ENCODE peak calls at places on chromosomes 6 and 20, in eight cellular contexts. U is ovary; Q is heart right ventricle; D is heart left ventricle; M is CD4-positive, alpha-beta memory T cell; F is left ventricle myocardium inferior; S is left lung; E is MM.1S. I is an unnamed sample.

GRCh38 chr6:145705561-145705960 is 29.8 kb downstream of the EPM2A start:
- DNase-seq in F (no peak), U (no peak), E (no peak), S (no peak), Q (no peak), D (no peak), M (no peak), I (no peak)

GRCh38 chr20:17680128-17680835 is 1.8 kb downstream of the RRBP1 start:
- DNase-seq in Q (peak; percentile 42), M (no peak), F (peak; percentile 43), S (peak; percentile 81), U (peak; percentile 56), E (no peak), D (peak; percentile 67), I (peak; percentile 78)

GRCh38 chr20:5261763-5262162 is 55.0 kb downstream of the PROKR2 start:
- DNase-seq in S (no peak), M (no peak), U (no peak), Q (no peak), D (no peak), F (no peak), E (no peak), I (no peak)

GRCh38 chr6:95581073-95581472 is 3.7 kb downstream of the MANEA start:
- DNase-seq in M (no peak), U (no peak), S (no peak), D (no peak), Q (no peak), F (no peak), E (no peak), I (no peak)

GRCh38 chr6:154602708-154603107 is 92.2 kb upstream of the CNKSR3 start:
- DNase-seq in E (no peak), S (no peak), F (no peak), Q (no peak), D (no peak), U (no peak), M (no peak), I (no peak)

GRCh38 chr6:137783640-137784198 is 83.3 kb upstream of the TNFAIP3 start:
- DNase-seq in F (no peak), D (no peak), U (no peak), S (no peak), M (no peak), Q (no peak), E (no peak), I (no peak)

GRCh38 chr20:59526242-59527225 is 77.8 kb upstream of the PHACTR3 start:
- DNase-seq in U (no peak), S (peak; percentile 62), M (no peak), Q (no peak), E (no peak), D (no peak), F (no peak), I (no peak)

GRCh38 chr6:159217595-159218275 is 48.5 kb downstream of the FNDC1 start:
- DNase-seq in S (peak; percentile 83), U (no peak), M (peak; percentile 0), F (no peak), Q (no peak), D (no peak), E (no peak), I (no peak)

GRCh38 chr6:6705061-6705425 is 116.5 kb downstream of the LY86 start:
- DNase-seq in D (no peak), E (no peak), U (no peak), F (no peak), M (no peak), Q (no peak), S (no peak), I (no peak)

GRCh38 chr6:17865243-17865642 is 122.2 kb downstream of the KIF13A start:
- DNase-seq in U (no peak), Q (peak; percentile 12), M (no peak), S (no peak), E (no peak), F (peak; percentile 18), D (peak; percentile 36), I (no peak)

GRCh38 chr6:109768485-109768884 is 77.4 kb downstream of the FIG4 start:
- DNase-seq in F (no peak), M (no peak), Q (no peak), U (no peak), E (no peak), S (no peak), D (no peak), I (no peak)

GRCh38 chr6:73774311-73774766 is 78.3 kb downstream of the CD109 start:
- DNase-seq in D (peak; percentile 68), E (no peak), U (no peak), M (no peak), Q (peak; percentile 19), S (no peak), F (peak; percentile 48), I (no peak)

GRCh38 chr6:168125429-168126001 is 46.5 kb upstream of the FRMD1 start:
- DNase-seq in Q (no peak), M (no peak), U (no peak), S (no peak), E (no peak), D (no peak), F (no peak), I (no peak)

GRCh38 chr6:125154184-125155135 is 887 bp downstream of the TPD52L1 start:
- DNase-seq in S (peak; percentile 82), E (no peak), U (peak; percentile 46), Q (peak; percentile 43), M (peak; percentile 25), D (peak; percentile 36), F (no peak), I (no peak)

GRCh38 chr20:61572312-61572711 is 320.3 kb downstream of the CDH4 start:
- DNase-seq in M (no peak), S (no peak), U (no peak), F (no peak), E (no peak), D (no peak), Q (no peak), I (no peak)

GRCh38 chr20:63027425-63028389 is 20.9 kb upstream of the BHLHE23 start:
- DNase-seq in S (peak; percentile 52), U (no peak), Q (peak; percentile 18), D (no peak), M (no peak), F (peak; percentile 10), E (no peak), I (no peak)

GRCh38 chr20:63024573-63025392 is 18.0 kb upstream of the BHLHE23 start:
- DNase-seq in Q (no peak), D (no peak), E (no peak), S (peak; percentile 42), M (no peak), F (peak; percentile 8), U (no peak), I (no peak)

GRCh38 chr20:63025534-63026331 is 19.0 kb upstream of the BHLHE23 start:
- DNase-seq in Q (peak; percentile 9), D (no peak), S (peak; percentile 71), U (peak; percentile 20), M (no peak), E (no peak), F (peak; percentile 11), I (no peak)

GRCh38 chr20:63028461-63028921 is 21.7 kb upstream of the BHLHE23 start:
- DNase-seq in U (no peak), S (peak; percentile 62), D (no peak), F (no peak), Q (peak; percentile 2), M (no peak), E (no peak), I (no peak)

GRCh38 chr20:63026582-63027424 is 20.0 kb upstream of the BHLHE23 start:
- DNase-seq in Q (peak; percentile 1), U (no peak), E (no peak), F (peak; percentile 5), D (no peak), S (peak; percentile 49), M (no peak), I (no peak)
- H3K27me3 ChIP-seq in Q (peaks cover 48% of the 10 kb centered on the region), U (no peaks in the 10 kb centered on the region), E (peaks cover 90% of the 10 kb centered on the region), F (peaks cover 98% of the 10 kb centered on the region), D (peaks cover 92% of the 10 kb centered on the region), S (peaks cover 50% of the 10 kb centered on the region), M (no peaks in the 10 kb centered on the region), I (peaks cover 8% of the 10 kb centered on the region)

DNA sequence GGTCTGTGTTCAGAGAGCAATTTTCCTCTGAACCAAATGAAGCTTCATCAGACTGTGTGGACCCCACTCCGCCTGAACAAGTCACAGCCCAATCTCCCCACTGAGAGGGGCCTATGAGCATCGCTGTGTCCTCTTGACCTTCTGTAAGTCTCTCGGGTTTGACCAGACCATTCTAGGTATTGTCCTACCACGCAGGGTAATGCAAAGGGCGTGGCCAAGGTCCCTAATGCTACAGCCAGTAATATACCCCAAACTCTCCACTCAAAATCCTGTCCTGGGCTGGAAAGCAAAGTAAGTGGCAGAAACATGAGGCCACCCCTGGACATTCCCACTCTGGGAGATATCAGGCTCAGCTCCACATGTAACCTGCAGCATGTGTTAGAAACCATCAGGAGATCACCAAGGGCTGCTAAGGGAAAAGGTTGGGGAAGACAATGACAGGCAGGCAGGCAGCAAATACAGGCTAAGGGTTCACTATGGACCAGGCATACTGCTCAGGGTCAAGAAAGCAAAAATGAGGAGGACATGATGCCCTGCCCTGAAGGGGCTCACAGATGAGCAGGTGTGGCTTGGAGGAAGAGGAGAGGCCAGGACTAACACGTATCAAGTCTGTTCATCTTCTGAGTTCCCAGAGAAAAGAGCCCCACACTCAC is 33.4 kb downstream of the MRPL14 start:
- DNase-seq in E (no peak), M (no peak), F (no peak), S (no peak), Q (no peak), D (no peak), U (no peak), I (no peak)
- H3K27ac ChIP-seq in E (no peak overlapping the region), M (no peak overlapping the region), F (no peak overlapping the region), S (no peak overlapping the region), Q (no peak overlapping the region), D (no peak overlapping the region), U (no peak overlapping the region), I (no peak overlapping the region)

DNA sequence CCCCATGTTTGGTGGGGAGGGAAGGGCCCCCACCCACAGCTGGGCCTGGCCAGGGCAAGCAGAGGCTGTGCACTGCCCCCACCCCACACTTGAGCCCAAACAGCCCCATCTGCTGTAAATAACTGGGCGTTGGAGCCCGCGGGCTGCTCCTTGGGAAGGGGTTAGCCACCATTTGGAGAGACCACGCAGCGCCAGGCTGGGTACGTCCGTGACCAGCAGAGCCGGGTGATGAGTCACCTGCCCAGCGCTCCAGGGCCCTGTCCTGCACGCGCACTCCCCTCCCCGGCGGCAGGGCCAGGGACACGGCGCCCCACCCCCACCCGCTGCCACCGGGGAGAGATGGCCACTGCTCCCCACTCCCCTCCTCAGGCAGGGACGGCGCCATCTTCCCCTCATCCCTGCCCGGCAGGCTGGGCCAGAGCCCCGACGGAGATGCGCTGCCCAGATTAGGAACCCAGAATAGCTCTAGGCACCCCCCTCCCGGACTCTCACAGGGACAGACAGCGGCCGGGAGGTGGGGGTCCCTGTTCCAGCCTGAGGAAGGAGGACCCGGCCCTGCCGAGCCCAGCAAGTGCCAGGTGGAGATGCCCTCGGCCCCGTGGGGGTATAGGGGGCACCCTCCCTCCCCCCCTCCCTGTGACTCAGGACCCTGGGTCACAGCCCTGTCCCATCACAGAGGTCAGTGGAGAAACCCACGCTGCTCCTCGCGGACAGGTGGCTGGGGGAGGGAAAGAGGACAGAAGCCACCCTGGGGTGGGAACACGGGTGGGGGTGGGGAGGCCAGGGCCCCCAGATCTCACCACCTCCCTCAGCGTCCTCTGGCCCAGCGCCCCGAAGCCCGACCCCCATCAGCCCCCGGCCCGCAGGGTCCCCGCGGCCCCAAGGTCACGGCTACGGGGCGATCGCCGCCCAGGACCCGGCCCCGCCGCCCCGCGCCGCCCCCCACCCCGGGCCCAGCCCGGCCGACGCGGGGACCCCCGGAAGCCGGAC is 642 bp downstream of the EEF1A2 start:
- DNase-seq in S (peak; percentile 84), M (no peak), D (peak; percentile 76), Q (peak; percentile 65), F (peak; percentile 68), U (no peak), E (no peak), I (no peak)
- H3K27me3 ChIP-seq in S (peaks cover 31% of the 10 kb centered on the region), M (peaks cover 12% of the 10 kb centered on the region), D (peaks cover 12% of the 10 kb centered on the region), Q (no peaks in the 10 kb centered on the region), F (peaks cover 82% of the 10 kb centered on the region), U (no peaks in the 10 kb centered on the region), E (peaks cover 59% of the 10 kb centered on the region), I (peaks cover 9% of the 10 kb centered on the region)

GRCh38 chr6:29850011-29850553 is 22.5 kb downstream of the HLA-G start:
- DNase-seq in S (peak; percentile 83), M (peak; percentile 10), U (no peak), Q (no peak), D (no peak), E (no peak), F (no peak), I (no peak)
- H3K27ac ChIP-seq in S (no peak overlapping the region), M (no peak overlapping the region), U (no peak overlapping the region), Q (no peak overlapping the region), D (no peak overlapping the region), E (no peak overlapping the region), F (no peak overlapping the region), I (no peak overlapping the region)

I was measured in ascending aorta.